ENCODE peak calls at places on chromosome 11, in five cellular contexts. D is prostate gland, F is cardiac muscle cell, X is HepG2, O is astrocyte. P is an unnamed sample.
A peak's percentile ranks its signal among the peaks of the same experiment; 100 is the strongest.

GRCh38 chr11:59923813-59924212 is 14.4 kb upstream of the OOSP1 start:
- DNase-seq in D (no peak), F (no peak), X (no peak), O (no peak), P (no peak)

GRCh38 chr11:121249039-121249663 is 43.4 kb upstream of the SC5D start:
- DNase-seq in D (no peak), F (peak; percentile 53), X (peak; percentile 23), O (peak; percentile 80), P (peak; percentile 52)

GRCh38 chr11:47270331-47271271 is 668 bp downstream of the MADD start:
- DNase-seq in D (peak; percentile 17), F (peak; percentile 45), X (peak; percentile 49), O (peak; percentile 61), P (peak; percentile 45)

GRCh38 chr11:26936109-26936508 is 57.8 kb upstream of the FIBIN start:
- DNase-seq in D (no peak), F (no peak), X (no peak), O (no peak), P (no peak)

GRCh38 chr11:73271936-73272679 is at the start of gene P2RY6:
- DNase-seq in D (no peak), F (no peak), X (peak; percentile 75), O (peak; percentile 54), P (no peak)

GRCh38 chr11:83671295-83671694 is 385.1 kb upstream of the CCDC90B start:
- DNase-seq in D (no peak), F (no peak), X (no peak), O (no peak), P (no peak)

GRCh38 chr11:130737866-130738431 is 178.3 kb downstream of the SNX19 start:
- DNase-seq in D (no peak), F (peak; percentile 45), X (no peak), O (peak; percentile 98), P (peak; percentile 74)

GRCh38 chr11:35404397-35404775 is 15.0 kb downstream of the SLC1A2 start:
- DNase-seq in D (no peak), F (peak; percentile 57), X (peak; percentile 18), O (no peak), P (no peak)

GRCh38 chr11:118050208-118050891 is 26.5 kb upstream of the TMPRSS4 start:
- DNase-seq in D (no peak), F (no peak), X (no peak), O (no peak), P (no peak)

GRCh38 chr11:16117989-16118810 is 238.1 kb downstream of the SOX6 start:
- DNase-seq in D (no peak), F (no peak), X (no peak), O (no peak), P (no peak)

GRCh38 chr11:130092661-130093060 is 23.0 kb downstream of the APLP2 start:
- DNase-seq in D (no peak), F (no peak), X (no peak), O (no peak), P (no peak)

DNA sequence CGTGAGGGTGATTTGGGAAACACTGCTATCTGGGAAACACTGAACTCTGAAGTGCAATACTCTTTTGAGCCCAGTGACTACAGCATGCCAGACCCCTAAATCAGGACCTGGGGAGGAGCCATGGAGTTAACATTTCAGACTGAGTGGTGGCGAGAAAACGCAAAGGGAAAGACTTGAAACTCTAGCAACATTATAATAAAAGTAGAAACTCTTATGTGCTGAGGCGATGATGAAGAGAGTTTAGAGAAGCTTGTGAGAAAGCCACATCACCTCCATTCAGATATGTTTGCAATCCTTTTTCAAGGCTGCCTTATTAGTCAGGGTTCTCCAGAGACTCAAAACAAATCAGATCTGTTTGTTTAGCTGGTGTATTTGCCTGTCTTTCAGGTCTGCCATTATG is 1.9 kb downstream of the FEN1 start:
- DNase-seq in D (no peak), F (no peak), X (no peak), O (no peak), P (no peak)
- H3K4me3 ChIP-seq in D (no peak overlapping the region), F (no peak overlapping the region), X (no peak overlapping the region), O (no peak overlapping the region), P (no peak overlapping the region)

DNA sequence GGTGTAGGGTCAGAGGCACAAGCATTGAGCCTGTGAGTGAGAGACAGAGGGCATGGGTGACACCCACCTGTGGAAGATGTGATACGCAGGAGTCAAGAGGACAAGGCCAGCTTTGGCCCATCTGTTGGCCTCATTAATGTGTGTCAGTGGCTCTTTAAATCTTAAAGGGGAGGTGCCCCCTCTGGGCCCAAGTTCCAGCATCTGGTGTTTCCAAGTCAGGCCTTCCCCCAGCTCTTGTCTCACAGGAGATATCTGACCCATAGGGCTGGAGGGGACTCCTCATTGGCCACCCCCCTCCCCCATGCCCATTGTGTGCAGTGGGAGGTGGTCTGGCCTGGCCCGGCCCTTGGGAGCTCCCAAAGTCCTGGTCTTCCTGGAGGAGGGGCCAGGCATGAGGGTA is 8.9 kb downstream of the KCNK7 start:
- DNase-seq in D (no peak), F (peak; percentile 88), X (no peak), O (no peak), P (no peak)
- H3K27ac ChIP-seq in D (no peak overlapping the region), F (peak overlapping the region; percentile 31), X (no peak overlapping the region), O (no peak overlapping the region), P (no peak overlapping the region)

GRCh38 chr11:66277475-66278391 is at the start of gene CNIH2:
- DNase-seq in D (no peak), F (peak; percentile 67), X (no peak), O (no peak), P (no peak)
- TF ChIP-seq CTCF in D (no peak), F (no peak), X (no peak), O (no peak), P (no peak)

GRCh38 chr11:18632841-18633240 is 1.3 kb downstream of the SPTY2D1 start:
- DNase-seq in D (no peak), F (no peak), X (no peak), O (no peak), P (no peak)
- H3K4me3 ChIP-seq in D (peak overlapping the region; percentile 72), F (peak overlapping the region; percentile 91), X (peak overlapping the region; percentile 90), O (peak overlapping the region; percentile 92), P (peak overlapping the region; percentile 95)

GRCh38 chr11:44863231-44863630 is 87.5 kb downstream of the TP53I11 start:
- DNase-seq in D (no peak), F (no peak), X (no peak), O (peak; percentile 16), P (no peak)
- H3K27ac ChIP-seq in D (peak overlapping the region; percentile 62), F (peak overlapping the region; percentile 90), X (no peak overlapping the region), O (no peak overlapping the region), P (no peak overlapping the region)

GRCh38 chr11:6077723-6078122 is 29.8 kb upstream of the OR56B4 start:
- DNase-seq in D (no peak), F (no peak), X (no peak), O (no peak), P (no peak)
- TF ChIP-seq CTCF in D (no peak), F (no peak), X (no peak), O (no peak), P (no peak)

GRCh38 chr11:109123811-109124787 is 297.9 kb upstream of the C11orf87 start:
- DNase-seq in D (no peak), F (peak; percentile 24), X (no peak), O (peak; percentile 27), P (peak; percentile 15)
- H3K4me3 ChIP-seq in D (no peak overlapping the region), F (no peak overlapping the region), X (no peak overlapping the region), O (no peak overlapping the region), P (no peak overlapping the region)

DNA sequence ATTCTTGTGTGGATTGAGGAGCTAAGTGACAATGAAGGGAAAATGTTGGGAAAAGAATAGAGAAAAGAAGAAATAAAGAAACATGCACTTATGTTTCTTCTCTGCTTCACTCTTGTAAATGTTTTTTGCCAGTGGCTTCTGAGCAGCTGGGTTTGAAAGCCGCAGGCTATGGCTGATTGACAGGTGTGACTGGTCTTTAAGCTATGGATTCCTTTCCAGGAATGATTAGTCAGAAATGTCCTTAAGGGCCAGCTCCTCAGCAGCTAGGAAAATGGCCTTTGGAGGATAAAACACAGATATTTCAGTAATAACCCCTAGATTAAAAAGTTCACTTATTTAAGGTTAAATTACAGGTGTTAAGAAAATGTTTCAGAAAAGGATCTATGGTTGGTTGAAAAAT is 6.5 kb upstream of the USP28 start:
- DNase-seq in D (no peak), F (no peak), X (no peak), O (no peak), P (no peak)
- H3K27ac ChIP-seq in D (no peak overlapping the region), F (no peak overlapping the region), X (no peak overlapping the region), O (no peak overlapping the region), P (no peak overlapping the region)

P was measured in brain microvascular endothelial cell.